ENCODE peak calls at places on chromosomes 13 and 19, in eight cellular contexts. F is H7; L is amniotic stem cell; K is left ventricle myocardium inferior; A is endothelial cell; I is spleen; V is activated naive CD8-positive, alpha-beta T cell treated with anti-CD3 and anti-CD28 coated beads, Interleukin-2, amount 10 ng/mL, durations not matched to agents 7 days and 5 days; C is GM12865. E is an unnamed sample.

GRCh38 chr19:9939301-9939913 is 3.1 kb upstream of the OLFM2 start:
- DNase-seq in F (no peak), L (no peak), K (no peak), A (no peak), I (no peak), V (no peak), C (no peak), E (peak)

GRCh38 chr13:78680064-78680463 is 21.1 kb upstream of the OBI1 start:
- DNase-seq in F (no peak), L (no peak), K (no peak), A (no peak), I (no peak), V (no peak), C (no peak), E (no peak)

GRCh38 chr13:80921556-80921955 is 580.6 kb upstream of the SPRY2 start:
- DNase-seq in F (no peak), L (no peak), K (no peak), A (no peak), I (no peak), V (no peak), C (no peak), E (no peak)

GRCh38 chr19:12782424-12783225 is 7.3 kb upstream of the HOOK2 start:
- DNase-seq in F (peak), L (no peak), K (peak), A (peak), I (peak), V (peak), C (peak), E (peak)

GRCh38 chr13:106617561-106617960 is 49.6 kb upstream of the ARGLU1 start:
- DNase-seq in F (no peak), L (no peak), K (no peak), A (no peak), I (no peak), V (no peak), C (no peak), E (peak)

GRCh38 chr19:41327076-41327475 is 17.1 kb downstream of the CCDC97 start:
- DNase-seq in F (no peak), L (no peak), K (no peak), A (no peak), I (no peak), V (no peak), C (peak), E (no peak)

GRCh38 chr13:48402325-48402962 is 10.5 kb downstream of the LPAR6 start:
- DNase-seq in F (no peak), L (no peak), K (no peak), A (no peak), I (no peak), V (no peak), C (peak), E (no peak)

GRCh38 chr13:80010846-80011245 is 330.1 kb downstream of the SPRY2 start:
- DNase-seq in F (no peak), L (no peak), K (no peak), A (no peak), I (no peak), V (no peak), C (no peak), E (no peak)

GRCh38 chr19:16281743-16282142 is 42.9 kb upstream of the KLF2 start:
- DNase-seq in F (no peak), L (no peak), K (no peak), A (no peak), I (no peak), V (no peak), C (no peak), E (no peak)

GRCh38 chr13:60969659-60970058 is 446.0 kb downstream of the PCDH20 start:
- DNase-seq in F (no peak), L (no peak), K (no peak), A (no peak), I (no peak), V (no peak), C (no peak), E (no peak)

GRCh38 chr13:37446503-37446902 is 152.1 kb downstream of the POSTN start:
- DNase-seq in F (no peak), L (peak), K (no peak), A (no peak), I (no peak), V (no peak), C (no peak), E (no peak)

GRCh38 chr13:114131581-114132418 is 623 bp downstream of the RASA3 start:
- DNase-seq in F (peak), L (no peak), K (peak), A (no peak), I (peak), V (peak), C (peak), E (no peak)

GRCh38 chr13:107099661-107100060 is 531.7 kb upstream of the ARGLU1 start:
- DNase-seq in F (no peak), L (peak), K (no peak), A (no peak), I (no peak), V (no peak), C (no peak), E (no peak)

GRCh38 chr19:800360-801029 is 3.2 kb downstream of the PTBP1 start:
- DNase-seq in F (peak), L (no peak), K (no peak), A (no peak), I (no peak), V (no peak), C (no peak), E (no peak)

GRCh38 chr13:109182777-109183465 is 553.5 kb downstream of the MYO16 start:
- DNase-seq in F (no peak), L (no peak), K (no peak), A (no peak), I (no peak), V (no peak), C (no peak), E (peak)

E was measured in H9.